ENCODE peak calls at places on chromosome 6, in five cellular contexts. H, Y, E, F and M are unnamed samples.
A peak's percentile ranks its signal among the peaks of the same experiment; 100 is the strongest.

GRCh38 chr6:131250121-131250520 is 114.9 kb downstream of the AKAP7 start:
- DNase-seq in Y (peak; percentile 79), F (peak; percentile 21), E (no peak), H (peak; percentile 45), M (peak; percentile 71)

GRCh38 chr6:108837236-108837971 is 10.8 kb upstream of the ARMC2 start:
- DNase-seq in E (peak; percentile 12), F (no peak), H (peak; percentile 4), Y (no peak), M (no peak)

GRCh38 chr6:29112135-29112534 is 4.3 kb downstream of the OR2J3 start:
- DNase-seq in Y (peak; percentile 57), E (no peak), F (no peak), H (peak; percentile 20), M (no peak)

GRCh38 chr6:135195522-135195921 is 14.4 kb downstream of the MYB start:
- DNase-seq in E (no peak), H (no peak), Y (no peak), F (no peak), M (no peak)

GRCh38 chr6:84809504-84809903 is 45.1 kb upstream of the TBX18 start:
- DNase-seq in H (no peak), F (no peak), E (no peak), Y (no peak), M (no peak)

GRCh38 chr6:24666097-24666615 is 543 bp downstream of the TDP2 start:
- DNase-seq in H (peak; percentile 29), Y (no peak), F (peak; percentile 45), E (no peak), M (peak; percentile 41)

GRCh38 chr6:128112494-128112893 is 211.6 kb upstream of the THEMIS start:
- DNase-seq in Y (no peak), F (no peak), E (peak; percentile 10), H (no peak), M (no peak)

GRCh38 chr6:73675466-73676098 is 20.4 kb upstream of the CD109 start:
- DNase-seq in Y (peak; percentile 92), F (peak; percentile 56), E (peak; percentile 66), H (peak; percentile 88), M (no peak)

GRCh38 chr6:89144358-89145041 is 1.4 kb upstream of the PM20D2 start:
- DNase-seq in H (peak; percentile 44), E (no peak), Y (no peak), F (no peak), M (no peak)

GRCh38 chr6:46312657-46313056 is 141.9 kb upstream of the ENPP5 start:
- DNase-seq in Y (no peak), F (no peak), H (no peak), E (no peak), M (peak; percentile 36)

GRCh38 chr6:27608916-27609883 is 136.3 kb upstream of the ZNF184 start:
- DNase-seq in H (peak; percentile 86), F (no peak), Y (peak; percentile 82), E (peak; percentile 25), M (no peak)

GRCh38 chr6:16658661-16659060 is 102.6 kb downstream of the ATXN1 start:
- DNase-seq in Y (peak; percentile 51), F (no peak), E (no peak), H (no peak), M (no peak)

GRCh38 chr6:101700655-101701054 is 307.1 kb downstream of the GRIK2 start:
- DNase-seq in F (no peak), H (no peak), E (no peak), Y (peak; percentile 62), M (no peak)

GRCh38 chr6:88565409-88565811 is 398.0 kb downstream of the RNGTT start:
- DNase-seq in E (no peak), Y (peak; percentile 59), H (no peak), F (no peak), M (no peak)

GRCh38 chr6:14178083-14178445 is 60.5 kb downstream of the CD83 start:
- DNase-seq in F (no peak), H (no peak), E (no peak), Y (no peak), M (no peak)

GRCh38 chr6:142722010-142722409 is 223.0 kb downstream of the HIVEP2 start:
- DNase-seq in E (no peak), F (no peak), Y (no peak), H (no peak), M (no peak)

GRCh38 chr6:131292145-131292938 is 157.1 kb downstream of the AKAP7 start:
- DNase-seq in H (no peak), E (no peak), F (no peak), Y (no peak), M (no peak)

GRCh38 chr6:88220493-88220892 is 54.3 kb upstream of the CNR1 start:
- DNase-seq in E (no peak), H (peak; percentile 14), F (no peak), Y (peak; percentile 74), M (no peak)

GRCh38 chr6:5025911-5026819 is 22.3 kb upstream of the RPP40 start:
- DNase-seq in F (peak; percentile 70), Y (peak; percentile 89), H (no peak), E (no peak), M (peak; percentile 83)
- H3K4me1 ChIP-seq in F (peaks cover 2% of the 10 kb centered on the region), Y (peaks cover 3% of the 10 kb centered on the region), H (no peaks in the 10 kb centered on the region), E (no peaks in the 10 kb centered on the region), M (no peaks in the 10 kb centered on the region)

GRCh38 chr6:113488812-113489685 is 368.1 kb upstream of the MARCKS start:
- DNase-seq in F (no peak), H (no peak), E (no peak), Y (no peak), M (no peak)
- H3K4me1 ChIP-seq in F (no peaks in the 10 kb centered on the region), H (peaks cover 5% of the 10 kb centered on the region), E (no peaks in the 10 kb centered on the region), Y (no peaks in the 10 kb centered on the region), M (no peaks in the 10 kb centered on the region)

GRCh38 chr6:37915463-37915862 is 95.9 kb downstream of the ZFAND3 start:
- DNase-seq in H (no peak), E (no peak), F (no peak), Y (no peak), M (no peak)
- H3K4me1 ChIP-seq in H (peaks cover 21% of the 10 kb centered on the region), E (peaks cover 25% of the 10 kb centered on the region), F (peaks cover 2% of the 10 kb centered on the region), Y (no peaks in the 10 kb centered on the region), M (peaks cover 5% of the 10 kb centered on the region)

DNA sequence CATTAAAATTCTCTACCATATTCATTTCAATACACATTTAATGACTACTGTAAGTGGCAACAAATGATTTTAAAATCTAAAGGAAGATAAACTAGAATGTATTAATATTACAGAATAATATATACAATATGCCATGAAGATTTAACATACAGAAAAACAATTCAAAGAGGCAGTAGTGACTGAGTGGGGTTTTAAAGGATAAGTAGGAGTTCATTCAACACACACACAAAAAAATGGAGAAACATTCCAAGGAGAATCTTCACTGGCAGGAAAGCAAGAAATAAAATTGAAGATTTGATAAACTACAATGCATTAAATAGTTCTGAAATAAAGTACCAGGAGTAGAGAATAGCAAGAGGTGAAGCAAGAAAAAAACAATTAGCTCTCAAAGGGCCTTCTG is 215.1 kb downstream of the IBTK start:
- DNase-seq in H (no peak), Y (no peak), F (no peak), E (no peak), M (no peak)
- H3K4me1 ChIP-seq in H (no peaks in the 10 kb centered on the region), Y (no peaks in the 10 kb centered on the region), F (peaks cover 4% of the 10 kb centered on the region), E (no peaks in the 10 kb centered on the region), M (peaks cover 6% of the 10 kb centered on the region)